ENCODE peak calls at places on chromosomes 3 and 15, in four cellular contexts. N is mesothelial cell of epicardium, M is Ammon's horn, T is amygdala. R is an unnamed sample.

GRCh38 chr3:111895079-111895478 is 36.0 kb downstream of the PHLDB2 start:
- DNase-seq in N (no peak), M (peak; percentile 41), T (no peak), R (no peak)

GRCh38 chr15:77032052-77032646 is 37.2 kb downstream of the PSTPIP1 start:
- DNase-seq in N (no peak), M (no peak), T (no peak), R (no peak)

GRCh38 chr3:113534365-113534764 is 2.0 kb downstream of the SIDT1 start:
- DNase-seq in N (no peak), M (peak; percentile 11), T (no peak), R (no peak)

GRCh38 chr15:39460748-39461147 is 120.1 kb upstream of the THBS1 start:
- DNase-seq in N (no peak), M (no peak), T (no peak), R (no peak)

GRCh38 chr15:43901485-43901884 is 74.7 kb downstream of the WDR76 start:
- DNase-seq in N (no peak), M (no peak), T (no peak), R (no peak)

GRCh38 chr3:113057117-113057516 is 66.3 kb downstream of the GTPBP8 start:
- DNase-seq in N (no peak), M (peak; percentile 21), T (no peak), R (no peak)

GRCh38 chr15:101062063-101062462 is 142.9 kb downstream of the LRRK1 start:
- DNase-seq in N (no peak), M (no peak), T (no peak), R (no peak)

GRCh38 chr3:142725352-142725739 is 1.5 kb downstream of the TRPC1 start:
- DNase-seq in N (no peak), M (no peak), T (no peak), R (no peak)

GRCh38 chr15:69853572-69853971 is 244.1 kb downstream of the TLE3 start:
- DNase-seq in N (no peak), M (peak; percentile 50), T (peak; percentile 40), R (no peak)

GRCh38 chr3:164851905-164852304 is 226.4 kb downstream of the SI start:
- DNase-seq in N (no peak), M (no peak), T (no peak), R (no peak)

GRCh38 chr3:16907245-16907644 is 22.5 kb downstream of the PLCL2 start:
- DNase-seq in N (no peak), M (no peak), T (no peak), R (no peak)

GRCh38 chr3:57935539-57935938 is 72.7 kb upstream of the FLNB start:
- DNase-seq in N (no peak), M (no peak), T (no peak), R (no peak)

GRCh38 chr3:15754047-15754446 is 43.7 kb downstream of the ANKRD28 start:
- DNase-seq in N (no peak), M (no peak), T (no peak), R (no peak)

GRCh38 chr15:38547255-38547997 is 17.2 kb downstream of the RASGRP1 start:
- DNase-seq in N (no peak), M (no peak), T (no peak), R (no peak)

GRCh38 chr3:185279582-185280138 is 25.8 kb upstream of the EHHADH start:
- DNase-seq in N (no peak), M (peak; percentile 12), T (no peak), R (no peak)

R was measured in NK-92 treated with Interleukin-12 subunit alpha and Interleukin-12 subunit beta, amount 100 ng/mL, for 24 hours.